ENCODE peak calls at places on chromosomes 3 and 15, in four cellular contexts. D, P, A and E are unnamed samples.

GRCh38 chr3:138348950-138349739 is 766 bp downstream of the MRAS start:
- DNase-seq in D (no peak), P (peak; percentile 26), A (peak; percentile 25), E (no peak)

GRCh38 chr15:79524531-79524930 is 92.4 kb downstream of the MINAR1 start:
- DNase-seq in A (no peak), P (no peak), D (no peak), E (no peak)

GRCh38 chr3:14523792-14524191 is 16.4 kb downstream of the GRIP2 start:
- DNase-seq in P (peak; percentile 53), A (no peak), D (no peak), E (no peak)

GRCh38 chr3:36959821-36960220 is 15.0 kb upstream of the TRANK1 start:
- DNase-seq in P (no peak), D (no peak), A (no peak), E (peak; percentile 34)

GRCh38 chr3:149494759-149495580 is 20.5 kb downstream of the TM4SF4 start:
- DNase-seq in P (peak; percentile 88), A (no peak), D (no peak), E (no peak)

GRCh38 chr15:75732809-75733451 is 20.3 kb upstream of the CSPG4 start:
- DNase-seq in A (peak; percentile 75), D (peak; percentile 77), P (peak; percentile 65), E (no peak)

GRCh38 chr3:186097663-186098451 is 11.0 kb downstream of the ETV5 start:
- DNase-seq in D (peak; percentile 69), A (peak; percentile 86), P (peak; percentile 78), E (peak; percentile 81)

GRCh38 chr3:38474928-38475605 is 21.1 kb upstream of the EXOG start:
- DNase-seq in P (no peak), A (no peak), D (no peak), E (no peak)

GRCh38 chr15:30008156-30008555 is 74.6 kb upstream of the GOLGA8J start:
- DNase-seq in D (no peak), P (no peak), A (no peak), E (no peak)

GRCh38 chr3:176359211-176359610 is 838.1 kb downstream of the TBL1XR1 start:
- DNase-seq in D (no peak), P (no peak), A (no peak), E (no peak)

GRCh38 chr3:117526485-117527079 is 817.0 kb downstream of the TUSC7 start:
- DNase-seq in D (no peak), A (peak; percentile 53), P (peak; percentile 55), E (peak; percentile 39)

GRCh38 chr3:3734881-3735280 is 64.3 kb upstream of the LRRN1 start:
- DNase-seq in A (no peak), P (no peak), D (no peak), E (no peak)

GRCh38 chr3:182083112-182083511 is 371.4 kb downstream of the SOX2 start:
- DNase-seq in P (no peak), A (no peak), D (no peak), E (no peak)

GRCh38 chr3:23183731-23184130 is 19.4 kb upstream of the UBE2E2 start:
- DNase-seq in D (no peak), A (peak; percentile 45), P (peak; percentile 60), E (no peak)

GRCh38 chr15:92012368-92012629 is 158.8 kb downstream of the SLCO3A1 start:
- DNase-seq in D (no peak), A (no peak), P (peak; percentile 12), E (no peak)

GRCh38 chr3:98343647-98344507 is 9.8 kb upstream of the OR5K4 start:
- DNase-seq in A (peak; percentile 26), D (no peak), P (peak; percentile 17), E (peak; percentile 39)

GRCh38 chr3:134352031-134352671 is 22.1 kb downstream of the AMOTL2 start:
- DNase-seq in D (peak; percentile 52), A (peak; percentile 56), P (no peak), E (no peak)

GRCh38 chr3:71206305-71206704 is 377.2 kb downstream of the FOXP1 start:
- DNase-seq in A (no peak), D (no peak), P (no peak), E (no peak)

GRCh38 chr15:73988075-73988969 is 3.8 kb downstream of the STOML1 start:
- DNase-seq in A (no peak), D (no peak), P (peak; percentile 71), E (no peak)

GRCh38 chr15:73983211-73983727 is 8.8 kb downstream of the STOML1 start:
- DNase-seq in D (no peak), P (peak; percentile 77), A (no peak), E (no peak)

GRCh38 chr15:85402195-85402921 is 22.0 kb downstream of the AKAP13 start:
- DNase-seq in P (peak; percentile 92), D (no peak), A (no peak), E (no peak)

GRCh38 chr3:149657458-149657795 is 398 bp downstream of the WWTR1 start:
- DNase-seq in A (peak; percentile 65), D (peak; percentile 76), P (peak; percentile 59), E (no peak)

GRCh38 chr3:129663045-129663446 is 56.6 kb upstream of the PLXND1 start:
- DNase-seq in A (no peak), P (no peak), D (no peak), E (peak; percentile 84)

GRCh38 chr15:41490355-41490754 is 3.3 kb upstream of the ITPKA start:
- DNase-seq in A (no peak), D (no peak), P (peak; percentile 99), E (no peak)

GRCh38 chr3:192745150-192745549 is 17.8 kb upstream of the FGF12 start:
- DNase-seq in P (no peak), A (no peak), D (no peak), E (peak; percentile 37)

GRCh38 chr3:184262927-184263179 is 1.5 kb upstream of the CAMK2N2 start:
- DNase-seq in P (no peak), A (no peak), D (no peak), E (no peak)

GRCh38 chr15:57505949-57506391 is 85.7 kb upstream of the MYZAP start:
- DNase-seq in D (peak; percentile 69), P (no peak), A (peak; percentile 90), E (peak; percentile 100)

GRCh38 chr3:44982817-44983216 is 6.8 kb downstream of the EXOSC7 start:
- DNase-seq in D (no peak), A (no peak), P (no peak), E (no peak)

GRCh38 chr15:68404056-68404798 is 27.7 kb downstream of the ITGA11 start:
- DNase-seq in P (no peak), A (no peak), D (no peak), E (no peak)

GRCh38 chr3:129521702-129522101 is 6.7 kb upstream of the RHO start:
- DNase-seq in A (no peak), D (no peak), P (no peak), E (no peak)

GRCh38 chr15:64558460-64559179 is 98.2 kb downstream of the ZNF609 start:
- DNase-seq in D (no peak), A (no peak), P (peak; percentile 24), E (no peak)

GRCh38 chr3:161171113-161171512 is 50.0 kb upstream of the NMD3 start:
- DNase-seq in P (peak; percentile 72), A (no peak), D (no peak), E (no peak)

GRCh38 chr3:153614563-153614962 is 452.5 kb downstream of the RAP2B start:
- DNase-seq in D (no peak), A (no peak), P (peak; percentile 71), E (no peak)

GRCh38 chr3:141387446-141388030 is 19.2 kb downstream of the ZBTB38 start:
- DNase-seq in P (no peak), D (no peak), A (no peak), E (no peak)

GRCh38 chr3:34362910-34363309 is 564.5 kb downstream of the PDCD6IP start:
- DNase-seq in A (no peak), D (no peak), P (no peak), E (peak; percentile 18)

GRCh38 chr3:137792633-137793271 is 28.6 kb downstream of the SOX14 start:
- DNase-seq in P (peak; percentile 27), A (peak; percentile 41), D (no peak), E (peak; percentile 22)

GRCh38 chr3:32175607-32176197 is 62.8 kb upstream of the CMTM8 start:
- DNase-seq in A (peak; percentile 56), P (peak; percentile 55), D (no peak), E (no peak)

GRCh38 chr3:156131799-156132198 is 11.4 kb downstream of the KCNAB1 start:
- DNase-seq in D (no peak), P (no peak), A (no peak), E (no peak)
- TF ChIP-seq CTCF in D (no peak), P (no peak), A (no peak), E (no peak)

DNA sequence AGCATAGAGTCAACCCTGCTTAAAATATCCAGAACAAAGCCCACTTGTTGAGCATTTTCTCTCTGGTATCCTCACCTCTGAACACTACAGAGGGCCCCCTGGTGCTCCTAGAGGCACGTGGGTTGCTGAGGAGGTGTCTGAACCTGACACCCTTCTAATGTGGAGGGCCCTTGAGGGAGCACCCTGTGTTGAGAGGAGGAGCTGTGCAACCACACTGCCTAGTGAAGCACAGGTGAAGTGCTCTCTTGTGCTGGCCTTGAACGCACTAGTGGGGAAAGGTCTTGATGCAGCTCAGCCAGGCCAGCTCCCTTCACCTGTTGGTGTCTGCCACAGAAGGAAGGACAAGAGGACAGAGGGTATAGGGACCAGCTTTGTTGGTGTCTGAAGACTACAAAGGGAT is 51.9 kb downstream of the CCK start:
- DNase-seq in D (no peak), A (no peak), P (no peak), E (no peak)
- H3K4me3 ChIP-seq in D (no peak overlapping the region), A (no peak overlapping the region), P (no peak overlapping the region), E (no peak overlapping the region)

GRCh38 chr15:96395687-96396086 is 65.2 kb downstream of the NR2F2 start:
- DNase-seq in A (no peak), D (no peak), P (no peak), E (no peak)
- TF ChIP-seq CTCF in A (no peak), D (no peak), P (no peak), E (no peak)

GRCh38 chr3:61960976-61961375 is 399.6 kb downstream of the PTPRG start:
- DNase-seq in A (no peak), D (no peak), P (no peak), E (no peak)

GRCh38 chr3:61956236-61956635 is 394.9 kb downstream of the PTPRG start:
- DNase-seq in D (no peak), A (no peak), P (peak; percentile 74), E (no peak)

GRCh38 chr3:61954097-61954528 is 392.7 kb downstream of the PTPRG start:
- DNase-seq in A (no peak), D (no peak), P (peak; percentile 72), E (no peak)

DNA sequence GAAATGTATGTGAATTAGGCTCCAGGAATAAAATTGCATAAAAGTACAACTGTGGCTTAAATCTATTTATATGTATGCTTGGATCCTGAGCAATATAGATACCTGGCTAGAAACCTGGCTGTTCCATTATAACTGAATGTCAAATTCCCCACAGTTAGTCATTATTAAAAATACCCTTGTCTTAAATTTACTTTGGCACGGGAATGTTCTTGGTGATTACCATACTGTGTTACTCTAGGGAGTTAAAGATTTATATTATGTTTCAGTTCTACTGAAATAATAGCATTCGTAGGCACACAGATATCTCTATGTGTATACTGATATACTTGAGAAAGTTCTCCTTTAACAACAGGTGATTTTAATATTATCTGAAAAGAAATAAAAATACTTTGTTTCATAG is 394.1 kb downstream of the PTPRG start:
- DNase-seq in P (no peak), D (no peak), A (no peak), E (no peak)
- H3K4me3 ChIP-seq in P (no peak overlapping the region), D (no peak overlapping the region), A (no peak overlapping the region), E (no peak overlapping the region)